ENCODE peak calls at places on chromosomes 16 and 17, in four cellular contexts. A, G, N and D are unnamed samples. For H3K4me1, the result is how much of the 10 kb centered on the place peaks cover.

GRCh38 chr16:9016824-9017223 is 53.1 kb upstream of the USP7 start:
- DNase-seq in A (no peak), G (no peak), N (no peak), D (no peak)

GRCh38 chr17:10741416-10742140 is 11.8 kb upstream of the TMEM220 start:
- DNase-seq in A (no peak), G (no peak), N (peak), D (no peak)

GRCh38 chr16:50671644-50672260 is 9.4 kb downstream of the SNX20 start:
- DNase-seq in A (no peak), G (peak), N (no peak), D (no peak)

GRCh38 chr16:84957192-84957591 is 54.1 kb downstream of the ZDHHC7 start:
- DNase-seq in A (no peak), G (no peak), N (no peak), D (no peak)

GRCh38 chr17:29242790-29243189 is 3.9 kb upstream of the CRYBA1 start:
- DNase-seq in A (no peak), G (no peak), N (no peak), D (no peak)

GRCh38 chr17:33596904-33597303 is 303.8 kb upstream of the ASIC2 start:
- DNase-seq in A (no peak), G (no peak), N (no peak), D (no peak)

GRCh38 chr17:15279011-15279477 is 13.9 kb upstream of the PMP22 start:
- DNase-seq in A (no peak), G (no peak), N (no peak), D (no peak)

GRCh38 chr16:17227278-17227677 is 243.5 kb downstream of the XYLT1 start:
- DNase-seq in A (no peak), G (no peak), N (no peak), D (no peak)

GRCh38 chr16:86387461-86388440 is 122.6 kb upstream of the FOXF1 start:
- DNase-seq in A (no peak), G (no peak), N (no peak), D (no peak)

GRCh38 chr17:4588862-4589625 is 4.7 kb downstream of the SMTNL2 start:
- DNase-seq in A (no peak), G (no peak), N (no peak), D (no peak)

GRCh38 chr17:70610161-70610560 is 440.8 kb downstream of the KCNJ2 start:
- DNase-seq in A (no peak), G (no peak), N (no peak), D (no peak)

GRCh38 chr16:85145734-85146531 is 33.7 kb upstream of the CIBAR2 start:
- DNase-seq in A (no peak), G (no peak), N (no peak), D (no peak)

GRCh38 chr17:74270333-74270732 is 3.7 kb upstream of the DNAI2 start:
- DNase-seq in A (no peak), G (no peak), N (no peak), D (no peak)

GRCh38 chr17:62062313-62062712 is 2.8 kb downstream of the MED13 start:
- DNase-seq in A (no peak), G (no peak), N (no peak), D (no peak)

GRCh38 chr16:80403871-80404270 is 136.9 kb upstream of the DYNLRB2 start:
- DNase-seq in A (no peak), G (no peak), N (no peak), D (no peak)

GRCh38 chr17:31261596-31261995 is 35.4 kb downstream of the OMG start:
- DNase-seq in A (no peak), G (no peak), N (no peak), D (no peak)

GRCh38 chr17:44409309-44410028 is 20.0 kb upstream of the ITGA2B start:
- DNase-seq in A (no peak), G (no peak), N (no peak), D (no peak)

GRCh38 chr17:51860934-51861561 is 297.5 kb downstream of the CA10 start:
- DNase-seq in A (peak), G (no peak), N (no peak), D (no peak)

GRCh38 chr17:1644493-1645206 is 882 bp downstream of the SCARF1 start:
- DNase-seq in A (no peak), G (no peak), N (no peak), D (no peak)

GRCh38 chr17:14301279-14301760 is 439 bp downstream of the HS3ST3B1 start:
- DNase-seq in A (peak), G (peak), N (peak), D (no peak)

DNA sequence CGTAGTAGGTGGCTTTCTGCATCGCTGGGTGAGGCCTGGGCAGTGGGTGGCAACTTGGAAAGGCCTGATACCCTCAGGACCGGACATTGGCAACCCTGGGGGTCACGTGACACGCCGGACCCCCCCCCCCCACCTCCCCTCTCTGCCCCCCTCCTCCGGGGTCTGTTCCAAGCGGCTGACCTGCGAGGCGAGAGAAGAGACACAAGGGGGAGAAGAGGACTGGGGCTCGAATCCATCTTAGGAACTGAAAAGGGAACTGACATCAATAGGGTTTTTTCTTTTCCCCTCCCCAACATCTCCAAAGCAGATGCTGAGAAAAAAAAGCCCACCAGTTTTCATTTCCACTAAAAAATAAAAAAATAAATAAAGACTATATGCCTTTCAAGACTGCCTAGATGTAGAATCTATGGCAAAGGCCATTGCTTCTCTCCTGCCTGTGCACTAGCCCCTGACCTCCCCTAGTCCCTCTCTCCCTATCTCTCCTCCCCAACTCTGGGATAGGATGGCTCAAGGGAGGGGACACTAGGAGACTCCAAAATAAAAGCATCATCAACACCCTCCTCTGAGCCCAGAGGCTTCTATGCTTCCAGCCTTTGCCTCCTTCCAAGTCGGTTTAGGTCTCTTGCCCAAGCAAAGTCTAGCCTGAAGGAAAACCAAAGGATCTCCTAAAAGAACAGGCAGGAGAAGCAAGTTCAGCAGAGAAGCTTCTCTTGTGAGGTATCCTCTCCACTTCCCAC is 7.7 kb upstream of the HOXB2 start:
- DNase-seq in A (no peak), G (no peak), N (no peak), D (no peak)
- H3K4me1 ChIP-seq in A (half or more), G (under half), N (under half), D (half or more)

DNA sequence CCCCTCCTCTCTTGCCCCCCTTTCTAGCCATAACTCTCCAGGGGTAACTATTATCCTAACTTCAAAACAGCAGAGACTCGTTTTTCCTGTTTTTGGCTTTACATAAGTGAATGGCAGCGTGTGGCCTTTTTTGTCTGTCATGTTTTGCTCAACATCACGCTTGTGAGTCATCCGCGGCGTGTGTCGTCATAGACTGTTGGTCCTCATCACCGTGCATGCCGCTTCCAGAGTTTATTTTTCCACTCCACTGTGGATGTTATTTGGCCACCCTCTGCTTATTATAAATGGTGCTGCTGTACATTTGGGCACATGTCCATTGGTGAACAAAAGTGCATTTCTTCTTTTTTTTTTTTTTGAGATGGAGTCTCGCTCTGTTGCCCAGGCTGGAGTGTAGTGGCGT is 52.5 kb downstream of the ERN1 start:
- DNase-seq in A (no peak), G (no peak), N (peak), D (no peak)
- H3K4me1 ChIP-seq in A (under half), G (under half), N (under half), D (under half)

GRCh38 chr16:89408315-89408714 is 82.0 kb downstream of the ANKRD11 start:
- DNase-seq in A (no peak), G (no peak), N (no peak), D (no peak)
- H3K4me1 ChIP-seq in A (under half), G (half or more), N (half or more), D (half or more)

GRCh38 chr16:27238016-27238587 is 30.5 kb downstream of the NSMCE1 start:
- DNase-seq in A (no peak), G (peak), N (peak), D (no peak)
- H3K4me1 ChIP-seq in A (under half), G (half or more), N (half or more), D (under half)

DNA sequence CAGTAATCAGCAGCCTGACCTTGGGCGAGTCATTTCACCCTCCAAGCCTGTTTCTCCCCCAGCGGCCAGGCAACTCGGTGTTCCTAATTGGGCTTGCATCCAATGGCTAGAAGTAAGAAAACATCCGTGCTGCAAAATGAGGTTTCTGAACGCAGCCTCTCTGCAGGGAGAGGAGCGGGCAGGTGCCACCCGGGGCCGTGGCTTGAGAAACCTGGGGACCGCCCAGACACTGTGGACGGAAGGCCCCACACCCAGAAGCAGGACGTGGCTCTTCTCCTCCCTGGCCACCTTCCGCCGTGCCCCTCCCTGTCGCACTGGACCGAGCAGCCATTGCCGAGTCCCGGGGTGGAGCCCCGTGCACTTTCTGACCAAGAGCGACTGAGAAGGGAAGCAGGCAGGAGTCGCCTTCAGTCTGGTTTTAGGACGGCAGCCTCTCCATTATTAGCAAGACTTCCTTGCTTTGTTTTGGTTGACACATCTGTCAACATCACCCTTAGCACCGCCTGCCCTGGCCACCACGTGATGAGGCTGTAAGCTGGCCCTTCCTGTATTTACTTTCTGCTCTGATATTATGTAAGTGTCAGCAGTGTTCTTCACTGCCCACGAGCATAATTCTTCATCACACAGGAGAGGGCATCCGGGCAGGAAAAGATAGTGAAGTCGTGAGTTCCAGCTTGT is 785 bp downstream of the HERPUD1 start:
- DNase-seq in A (peak), G (peak), N (peak), D (no peak)
- H3K4me1 ChIP-seq in A (under half), G (half or more), N (under half), D (under half)

GRCh38 chr17:76844846-76845245 is 23.4 kb upstream of the MGAT5B start:
- DNase-seq in A (no peak), G (no peak), N (no peak), D (no peak)

GRCh38 chr17:76844485-76844829 is 23.7 kb upstream of the MGAT5B start:
- DNase-seq in A (no peak), G (no peak), N (no peak), D (no peak)

GRCh38 chr17:76848670-76849069 is 19.5 kb upstream of the MGAT5B start:
- DNase-seq in A (no peak), G (no peak), N (no peak), D (no peak)

GRCh38 chr17:76845524-76845923 is 22.7 kb upstream of the MGAT5B start:
- DNase-seq in A (no peak), G (no peak), N (no peak), D (no peak)

GRCh38 chr17:76847031-76847430 is 21.2 kb upstream of the MGAT5B start:
- DNase-seq in A (no peak), G (no peak), N (no peak), D (no peak)
- H3K4me1 ChIP-seq in A (under half), G (under half), N (under half), D (under half)

GRCh38 chr17:75876938-75877751 is 1.2 kb downstream of the TRIM47 start:
- DNase-seq in A (no peak), G (no peak), N (peak), D (no peak)

GRCh38 chr17:75877752-75878173 is 618 bp downstream of the TRIM47 start:
- DNase-seq in A (peak), G (peak), N (peak), D (no peak)

GRCh38 chr17:75875940-75876189 is 2.5 kb downstream of the TRIM47 start:
- DNase-seq in A (no peak), G (no peak), N (no peak), D (no peak)

GRCh38 chr17:75875182-75875939 is 3.0 kb downstream of the TRIM47 start:
- DNase-seq in A (no peak), G (no peak), N (peak), D (no peak)

GRCh38 chr17:75876190-75876937 is 2.0 kb downstream of the TRIM47 start:
- DNase-seq in A (no peak), G (peak), N (peak), D (no peak)
- H3K4me1 ChIP-seq in A (under half), G (half or more), N (under half), D (half or more)

GRCh38 chr16:10931977-10932632 is 10.2 kb downstream of the DEXI start:
- DNase-seq in A (no peak), G (no peak), N (no peak), D (no peak)
- H3K4me1 ChIP-seq in A (under half), G (under half), N (under half), D (under half)

GRCh38 chr17:76940738-76941350 is 72.6 kb downstream of the MGAT5B start:
- DNase-seq in A (no peak), G (no peak), N (no peak), D (no peak)

GRCh38 chr17:76937238-76937637 is 69.0 kb downstream of the MGAT5B start:
- DNase-seq in A (no peak), G (no peak), N (no peak), D (no peak)

GRCh38 chr17:76940293-76940692 is 72.1 kb downstream of the MGAT5B start:
- DNase-seq in A (no peak), G (no peak), N (no peak), D (no peak)

GRCh38 chr17:76935331-76935730 is 67.1 kb downstream of the MGAT5B start:
- DNase-seq in A (no peak), G (no peak), N (no peak), D (no peak)

GRCh38 chr17:76938009-76938408 is 69.8 kb downstream of the MGAT5B start:
- DNase-seq in A (no peak), G (no peak), N (no peak), D (no peak)
- H3K4me1 ChIP-seq in A (under half), G (under half), N (under half), D (under half)

DNA sequence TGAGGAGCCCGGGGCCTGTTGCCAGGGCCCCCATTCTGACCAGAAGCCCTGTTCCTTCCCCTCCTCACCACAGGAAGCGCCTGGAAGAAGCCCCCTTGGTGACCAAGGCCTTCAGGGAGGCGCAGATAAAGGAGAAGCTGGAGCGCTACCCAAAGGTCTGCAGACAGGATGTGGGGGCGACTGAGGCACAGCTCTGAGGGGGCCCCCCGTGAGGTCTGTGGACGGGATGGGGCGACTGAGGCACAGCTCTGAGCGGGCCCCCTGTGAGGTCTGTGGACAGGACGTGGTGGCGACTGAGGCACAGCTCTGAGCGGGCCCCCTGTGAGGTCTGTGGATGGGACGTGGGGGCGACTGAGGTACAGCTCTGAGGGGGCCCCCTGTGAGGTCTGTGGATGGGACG is 13.3 kb downstream of the CENPX start:
- DNase-seq in A (no peak), G (no peak), N (no peak), D (no peak)
- H3K4me1 ChIP-seq in A (under half), G (under half), N (under half), D (under half)